ENCODE peak calls at places on chromosomes 12 and 14, in eight cellular contexts. One of them, this sample, is unnamed.

GRCh38 chr14:102544034-102544744 is 34.6 kb upstream of the ANKRD9 start:
- DNase-seq in HCT116: no peak
- DNase-seq in IMR-90: no peak
- DNase-seq in astrocyte: no peak
- DNase-seq in PC-3: peak; percentile 41
- DNase-seq in SK-N-SH: peak; percentile 27
- DNase-seq in dorsolateral prefrontal cortex: no peak
- DNase-seq in cardiac muscle cell: no peak
- DNase-seq in this sample: peak; percentile 29

GRCh38 chr12:94762259-94762942 is 112.0 kb upstream of the TMCC3 start:
- DNase-seq in HCT116: no peak
- DNase-seq in IMR-90: no peak
- DNase-seq in astrocyte: no peak
- DNase-seq in PC-3: peak; percentile 66
- DNase-seq in SK-N-SH: no peak
- DNase-seq in dorsolateral prefrontal cortex: no peak
- DNase-seq in cardiac muscle cell: no peak
- DNase-seq in this sample: no peak

GRCh38 chr12:46752396-46752795 is 73.4 kb downstream of the SLC38A4 start:
- DNase-seq in HCT116: no peak
- DNase-seq in IMR-90: peak; percentile 26
- DNase-seq in astrocyte: no peak
- DNase-seq in PC-3: peak; percentile 76
- DNase-seq in SK-N-SH: no peak
- DNase-seq in dorsolateral prefrontal cortex: no peak
- DNase-seq in cardiac muscle cell: no peak
- DNase-seq in this sample: no peak

GRCh38 chr12:42360747-42361403 is 34.9 kb downstream of the PPHLN1 start:
- DNase-seq in HCT116: no peak
- DNase-seq in IMR-90: peak; percentile 25
- DNase-seq in astrocyte: no peak
- DNase-seq in PC-3: no peak
- DNase-seq in SK-N-SH: no peak
- DNase-seq in dorsolateral prefrontal cortex: no peak
- DNase-seq in cardiac muscle cell: peak; percentile 13
- DNase-seq in this sample: no peak

GRCh38 chr12:88646824-88647223 is 66.6 kb upstream of the KITLG start:
- DNase-seq in HCT116: no peak
- DNase-seq in IMR-90: peak; percentile 25
- DNase-seq in astrocyte: no peak
- DNase-seq in PC-3: no peak
- DNase-seq in SK-N-SH: no peak
- DNase-seq in dorsolateral prefrontal cortex: no peak
- DNase-seq in cardiac muscle cell: no peak
- DNase-seq in this sample: no peak

GRCh38 chr14:105187935-105188524 is 6.9 kb upstream of the NUDT14 start:
- DNase-seq in HCT116: no peak
- DNase-seq in IMR-90: no peak
- DNase-seq in astrocyte: no peak
- DNase-seq in PC-3: peak; percentile 65
- DNase-seq in SK-N-SH: no peak
- DNase-seq in dorsolateral prefrontal cortex: no peak
- DNase-seq in cardiac muscle cell: no peak
- DNase-seq in this sample: peak; percentile 86

GRCh38 chr14:94543450-94544123 is 17.7 kb upstream of the SERPINA4 start:
- DNase-seq in HCT116: no peak
- DNase-seq in IMR-90: no peak
- DNase-seq in astrocyte: no peak
- DNase-seq in PC-3: no peak
- DNase-seq in SK-N-SH: no peak
- DNase-seq in dorsolateral prefrontal cortex: no peak
- DNase-seq in cardiac muscle cell: no peak
- DNase-seq in this sample: no peak

GRCh38 chr12:76275511-76276093 is 72.6 kb downstream of the BBS10 start:
- DNase-seq in HCT116: no peak
- DNase-seq in IMR-90: no peak
- DNase-seq in astrocyte: no peak
- DNase-seq in PC-3: no peak
- DNase-seq in SK-N-SH: no peak
- DNase-seq in dorsolateral prefrontal cortex: no peak
- DNase-seq in cardiac muscle cell: peak; percentile 27
- DNase-seq in this sample: no peak

GRCh38 chr14:85934886-85935254 is 404.9 kb downstream of the FLRT2 start:
- DNase-seq in HCT116: no peak
- DNase-seq in IMR-90: no peak
- DNase-seq in astrocyte: no peak
- DNase-seq in PC-3: peak; percentile 2
- DNase-seq in SK-N-SH: no peak
- DNase-seq in dorsolateral prefrontal cortex: no peak
- DNase-seq in cardiac muscle cell: peak; percentile 0
- DNase-seq in this sample: no peak

GRCh38 chr14:95222151-95222631 is 64.9 kb upstream of the DICER1 start:
- DNase-seq in HCT116: no peak
- DNase-seq in IMR-90: peak; percentile 38
- DNase-seq in astrocyte: peak; percentile 77
- DNase-seq in PC-3: peak; percentile 5
- DNase-seq in SK-N-SH: no peak
- DNase-seq in dorsolateral prefrontal cortex: no peak
- DNase-seq in cardiac muscle cell: peak; percentile 35
- DNase-seq in this sample: no peak

GRCh38 chr12:132295101-132295526 is 34.3 kb downstream of the GALNT9 start:
- DNase-seq in HCT116: no peak
- DNase-seq in IMR-90: no peak
- DNase-seq in astrocyte: no peak
- DNase-seq in PC-3: no peak
- DNase-seq in SK-N-SH: no peak
- DNase-seq in dorsolateral prefrontal cortex: peak; percentile 31
- DNase-seq in cardiac muscle cell: no peak
- DNase-seq in this sample: no peak

GRCh38 chr12:107929436-107929835 is 154.9 kb downstream of the ASCL4 start:
- DNase-seq in HCT116: peak; percentile 78
- DNase-seq in IMR-90: peak; percentile 10
- DNase-seq in astrocyte: peak; percentile 22
- DNase-seq in PC-3: peak; percentile 75
- DNase-seq in SK-N-SH: peak; percentile 42
- DNase-seq in dorsolateral prefrontal cortex: no peak
- DNase-seq in cardiac muscle cell: peak; percentile 21
- DNase-seq in this sample: peak; percentile 35

DNA sequence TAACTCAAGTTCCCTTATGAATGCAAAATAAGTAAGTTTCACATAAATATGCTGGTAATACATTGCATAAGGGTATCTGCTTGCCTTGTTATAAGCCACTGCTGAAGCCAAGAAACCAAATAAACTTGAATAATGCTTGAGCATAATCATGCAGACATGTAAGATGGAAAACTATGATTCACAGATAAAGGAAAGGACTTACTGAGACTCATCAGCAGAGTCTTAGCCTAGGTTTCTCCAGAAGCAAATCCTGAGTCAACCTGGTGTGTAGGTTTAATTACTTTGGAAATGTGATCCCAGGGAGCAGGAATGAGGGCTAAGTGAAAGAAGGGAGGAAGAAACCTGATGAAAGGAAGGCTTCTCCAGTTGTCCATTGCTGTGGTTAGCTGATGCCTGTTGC is 107.7 kb upstream of the BTG1 start:
- DNase-seq in HCT116: no peak
- DNase-seq in IMR-90: peak; percentile 4
- DNase-seq in astrocyte: peak; percentile 19
- DNase-seq in PC-3: peak; percentile 14
- DNase-seq in SK-N-SH: no peak
- DNase-seq in dorsolateral prefrontal cortex: no peak
- DNase-seq in cardiac muscle cell: no peak
- DNase-seq in this sample: no peak
- TF ChIP-seq CTCF in HCT116: no peak
- TF ChIP-seq CTCF in IMR-90: no peak
- TF ChIP-seq CTCF in astrocyte: no peak
- TF ChIP-seq CTCF in PC-3: no peak
- TF ChIP-seq CTCF in SK-N-SH: no peak
- TF ChIP-seq CTCF in dorsolateral prefrontal cortex: no peak
- TF ChIP-seq CTCF in cardiac muscle cell: no peak
- TF ChIP-seq CTCF in this sample: no peak

GRCh38 chr12:124387510-124387855 is 92.6 kb downstream of the RFLNA start:
- DNase-seq in HCT116: no peak
- DNase-seq in IMR-90: no peak
- DNase-seq in astrocyte: no peak
- DNase-seq in PC-3: no peak
- DNase-seq in SK-N-SH: no peak
- DNase-seq in dorsolateral prefrontal cortex: no peak
- DNase-seq in cardiac muscle cell: no peak
- DNase-seq in this sample: no peak
- H3K4me3 ChIP-seq in HCT116: no peak overlapping the region
- H3K4me3 ChIP-seq in IMR-90: peak overlapping the region; percentile 97
- H3K4me3 ChIP-seq in astrocyte: peak overlapping the region; percentile 85
- H3K4me3 ChIP-seq in PC-3: peak overlapping the region; percentile 90
- H3K4me3 ChIP-seq in SK-N-SH: peak overlapping the region; percentile 61
- H3K4me3 ChIP-seq in dorsolateral prefrontal cortex: peak overlapping the region; percentile 75
- H3K4me3 ChIP-seq in cardiac muscle cell: no peak overlapping the region
- H3K4me3 ChIP-seq in this sample: no peak overlapping the region

DNA sequence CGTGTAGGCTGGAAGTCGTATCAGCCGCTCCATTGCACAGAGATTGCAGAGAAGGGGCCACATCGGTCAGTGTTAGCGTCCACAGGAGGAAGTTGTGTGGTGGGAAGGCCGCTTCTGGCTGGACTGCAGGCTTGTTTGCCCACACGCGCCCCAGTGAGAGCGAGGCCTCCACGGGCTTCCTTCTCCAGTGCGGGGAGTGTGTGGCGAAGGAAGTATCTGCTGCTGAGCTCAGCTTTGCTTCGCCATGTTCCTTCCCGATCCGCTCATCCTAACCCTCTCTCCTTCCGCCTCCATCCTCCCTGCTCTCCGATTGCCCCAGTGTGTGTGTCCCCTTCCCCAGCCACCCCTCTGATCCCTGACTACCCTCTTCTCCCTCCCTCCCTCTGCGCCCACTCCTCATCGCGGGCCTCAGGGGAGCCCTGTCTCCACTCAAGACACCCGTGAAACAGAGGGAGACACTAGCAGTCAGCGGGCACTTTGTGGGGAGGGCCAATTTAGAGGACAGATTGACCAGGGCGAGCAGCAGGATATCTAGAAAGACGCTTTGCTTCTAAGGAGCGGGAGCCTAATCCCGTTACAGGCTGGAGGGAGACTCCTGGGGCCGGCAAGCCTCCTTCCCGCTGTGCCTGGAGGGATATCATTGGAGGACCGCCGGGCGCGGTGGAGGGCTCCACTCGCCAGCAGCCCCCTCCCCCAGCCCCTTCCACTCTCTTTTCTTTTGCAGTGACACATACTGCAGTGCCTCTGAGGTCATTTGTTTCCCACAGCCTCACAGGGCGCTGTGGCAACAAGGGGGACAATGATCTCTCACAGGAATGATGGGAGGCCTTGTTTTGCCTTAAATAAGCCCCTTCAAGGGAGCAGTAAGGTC is 428.8 kb downstream of the ZFP36L1 start:
- DNase-seq in HCT116: no peak
- DNase-seq in IMR-90: peak; percentile 62
- DNase-seq in astrocyte: peak; percentile 81
- DNase-seq in PC-3: no peak
- DNase-seq in SK-N-SH: no peak
- DNase-seq in dorsolateral prefrontal cortex: peak; percentile 54
- DNase-seq in cardiac muscle cell: peak; percentile 36
- DNase-seq in this sample: peak; percentile 88
- H3K27ac ChIP-seq in HCT116: peak overlapping the region; percentile 80
- H3K27ac ChIP-seq in IMR-90: no peak overlapping the region
- H3K27ac ChIP-seq in astrocyte: peak overlapping the region; percentile 98
- H3K27ac ChIP-seq in PC-3: no peak overlapping the region
- H3K27ac ChIP-seq in SK-N-SH: no peak overlapping the region
- H3K27ac ChIP-seq in dorsolateral prefrontal cortex: peak overlapping the region; percentile 86
- H3K27ac ChIP-seq in cardiac muscle cell: peak overlapping the region; percentile 72
- H3K27ac ChIP-seq in this sample: peak overlapping the region; percentile 85

GRCh38 chr14:83828406-83828805 is 1701.5 kb upstream of the FLRT2 start:
- DNase-seq in HCT116: no peak
- DNase-seq in IMR-90: peak; percentile 55
- DNase-seq in astrocyte: no peak
- DNase-seq in PC-3: no peak
- DNase-seq in SK-N-SH: no peak
- DNase-seq in dorsolateral prefrontal cortex: no peak
- DNase-seq in cardiac muscle cell: no peak
- DNase-seq in this sample: no peak

GRCh38 chr14:83827383-83827782 is 1702.6 kb upstream of the FLRT2 start:
- DNase-seq in HCT116: no peak
- DNase-seq in IMR-90: peak; percentile 11
- DNase-seq in astrocyte: no peak
- DNase-seq in PC-3: no peak
- DNase-seq in SK-N-SH: no peak
- DNase-seq in dorsolateral prefrontal cortex: no peak
- DNase-seq in cardiac muscle cell: no peak
- DNase-seq in this sample: no peak

GRCh38 chr14:83825836-83826235 is 1704.1 kb upstream of the FLRT2 start:
- DNase-seq in HCT116: no peak
- DNase-seq in IMR-90: no peak
- DNase-seq in astrocyte: no peak
- DNase-seq in PC-3: no peak
- DNase-seq in SK-N-SH: no peak
- DNase-seq in dorsolateral prefrontal cortex: no peak
- DNase-seq in cardiac muscle cell: no peak
- DNase-seq in this sample: no peak

GRCh38 chr14:83826838-83827237 is 1703.1 kb upstream of the FLRT2 start:
- DNase-seq in HCT116: no peak
- DNase-seq in IMR-90: peak; percentile 76
- DNase-seq in astrocyte: no peak
- DNase-seq in PC-3: peak; percentile 8
- DNase-seq in SK-N-SH: no peak
- DNase-seq in dorsolateral prefrontal cortex: no peak
- DNase-seq in cardiac muscle cell: peak; percentile 38
- DNase-seq in this sample: no peak
- TF ChIP-seq CTCF in HCT116: no peak
- TF ChIP-seq CTCF in IMR-90: no peak
- TF ChIP-seq CTCF in astrocyte: no peak
- TF ChIP-seq CTCF in PC-3: no peak
- TF ChIP-seq CTCF in SK-N-SH: no peak
- TF ChIP-seq CTCF in dorsolateral prefrontal cortex: no peak
- TF ChIP-seq CTCF in cardiac muscle cell: no peak
- TF ChIP-seq CTCF in this sample: no peak

GRCh38 chr12:120366341-120366705 is 2.6 kb downstream of the MSI1 start:
- DNase-seq in HCT116: no peak
- DNase-seq in IMR-90: no peak
- DNase-seq in astrocyte: no peak
- DNase-seq in PC-3: no peak
- DNase-seq in SK-N-SH: no peak
- DNase-seq in dorsolateral prefrontal cortex: no peak
- DNase-seq in cardiac muscle cell: no peak
- DNase-seq in this sample: no peak
- H3K4me3 ChIP-seq in HCT116: no peak overlapping the region
- H3K4me3 ChIP-seq in IMR-90: no peak overlapping the region
- H3K4me3 ChIP-seq in astrocyte: no peak overlapping the region
- H3K4me3 ChIP-seq in PC-3: no peak overlapping the region
- H3K4me3 ChIP-seq in SK-N-SH: no peak overlapping the region
- H3K4me3 ChIP-seq in dorsolateral prefrontal cortex: no peak overlapping the region
- H3K4me3 ChIP-seq in cardiac muscle cell: no peak overlapping the region
- H3K4me3 ChIP-seq in this sample: no peak overlapping the region

DNA sequence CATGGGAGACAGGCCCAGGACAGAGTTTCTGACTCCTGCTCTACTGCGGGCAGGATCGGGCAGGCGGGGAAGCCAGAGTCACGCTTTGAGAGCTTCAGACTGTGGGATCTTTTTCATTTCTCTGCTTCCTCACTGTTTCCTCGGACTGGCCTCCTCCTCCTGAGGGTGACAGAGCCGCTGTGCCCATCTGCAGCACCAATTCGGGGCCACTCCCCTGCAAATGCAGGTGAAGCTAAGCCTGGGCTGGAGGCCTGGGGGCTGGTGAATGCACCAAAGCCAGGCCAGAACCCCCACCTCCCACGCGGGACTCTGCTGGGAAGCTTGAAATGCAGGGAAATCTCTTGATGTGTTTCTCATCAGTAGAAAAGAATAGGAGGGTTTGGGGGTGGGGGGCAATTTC is 77.5 kb downstream of the FOXN3 start:
- DNase-seq in HCT116: no peak
- DNase-seq in IMR-90: no peak
- DNase-seq in astrocyte: no peak
- DNase-seq in PC-3: no peak
- DNase-seq in SK-N-SH: no peak
- DNase-seq in dorsolateral prefrontal cortex: no peak
- DNase-seq in cardiac muscle cell: no peak
- DNase-seq in this sample: no peak
- H3K27ac ChIP-seq in HCT116: no peak overlapping the region
- H3K27ac ChIP-seq in IMR-90: peak overlapping the region; percentile 88
- H3K27ac ChIP-seq in astrocyte: no peak overlapping the region
- H3K27ac ChIP-seq in PC-3: no peak overlapping the region
- H3K27ac ChIP-seq in SK-N-SH: no peak overlapping the region
- H3K27ac ChIP-seq in dorsolateral prefrontal cortex: peak overlapping the region; percentile 8
- H3K27ac ChIP-seq in cardiac muscle cell: no peak overlapping the region
- H3K27ac ChIP-seq in this sample: no peak overlapping the region

This sample was measured in WERI-Rb-1.